ENCODE peak calls at places on chromosomes 16 and 17, in seven cellular contexts. One of them, this sample, is unnamed.

GRCh38 chr17:6048486-6048885 is 21.7 kb upstream of the WSCD1 start:
- DNase-seq in neural progenitor cell: no peak
- DNase-seq in spleen: peak; percentile 20
- DNase-seq in left ventricle myocardium inferior: no peak
- DNase-seq in CD4-positive, alpha-beta T cell: no peak
- DNase-seq in cardiac fibroblast: no peak
- DNase-seq in AG04450: no peak
- DNase-seq in this sample: no peak

GRCh38 chr16:1364510-1364909 is 12.8 kb downstream of the GNPTG start:
- DNase-seq in neural progenitor cell: no peak
- DNase-seq in spleen: no peak
- DNase-seq in left ventricle myocardium inferior: no peak
- DNase-seq in CD4-positive, alpha-beta T cell: no peak
- DNase-seq in cardiac fibroblast: no peak
- DNase-seq in AG04450: no peak
- DNase-seq in this sample: no peak

GRCh38 chr17:57565119-57565635 is 179.9 kb downstream of the CCDC182 start:
- DNase-seq in neural progenitor cell: no peak
- DNase-seq in spleen: no peak
- DNase-seq in left ventricle myocardium inferior: no peak
- DNase-seq in CD4-positive, alpha-beta T cell: no peak
- DNase-seq in cardiac fibroblast: no peak
- DNase-seq in AG04450: no peak
- DNase-seq in this sample: no peak

GRCh38 chr16:25256821-25257503 is 683 bp downstream of the ZKSCAN2 start:
- DNase-seq in neural progenitor cell: peak; percentile 45
- DNase-seq in spleen: peak; percentile 83
- DNase-seq in left ventricle myocardium inferior: no peak
- DNase-seq in CD4-positive, alpha-beta T cell: no peak
- DNase-seq in cardiac fibroblast: no peak
- DNase-seq in AG04450: no peak
- DNase-seq in this sample: peak; percentile 13

GRCh38 chr17:11948791-11949190 is 48.5 kb downstream of the ZNF18 start:
- DNase-seq in neural progenitor cell: no peak
- DNase-seq in spleen: no peak
- DNase-seq in left ventricle myocardium inferior: no peak
- DNase-seq in CD4-positive, alpha-beta T cell: no peak
- DNase-seq in cardiac fibroblast: peak; percentile 88
- DNase-seq in AG04450: peak; percentile 62
- DNase-seq in this sample: no peak

GRCh38 chr17:17964710-17965109 is 7.5 kb downstream of the TOM1L2 start:
- DNase-seq in neural progenitor cell: no peak
- DNase-seq in spleen: no peak
- DNase-seq in left ventricle myocardium inferior: no peak
- DNase-seq in CD4-positive, alpha-beta T cell: no peak
- DNase-seq in cardiac fibroblast: no peak
- DNase-seq in AG04450: no peak
- DNase-seq in this sample: no peak

GRCh38 chr17:44733753-44734152 is 25.0 kb upstream of the ADAM11 start:
- DNase-seq in neural progenitor cell: peak; percentile 56
- DNase-seq in spleen: peak; percentile 18
- DNase-seq in left ventricle myocardium inferior: no peak
- DNase-seq in CD4-positive, alpha-beta T cell: no peak
- DNase-seq in cardiac fibroblast: no peak
- DNase-seq in AG04450: no peak
- DNase-seq in this sample: no peak

GRCh38 chr16:47523342-47524006 is 62.3 kb downstream of the PHKB start:
- DNase-seq in neural progenitor cell: no peak
- DNase-seq in spleen: no peak
- DNase-seq in left ventricle myocardium inferior: no peak
- DNase-seq in CD4-positive, alpha-beta T cell: no peak
- DNase-seq in cardiac fibroblast: no peak
- DNase-seq in AG04450: no peak
- DNase-seq in this sample: no peak

GRCh38 chr16:67356372-67356771 is 29.8 kb downstream of the LRRC36 start:
- DNase-seq in neural progenitor cell: no peak
- DNase-seq in spleen: no peak
- DNase-seq in left ventricle myocardium inferior: no peak
- DNase-seq in CD4-positive, alpha-beta T cell: no peak
- DNase-seq in cardiac fibroblast: no peak
- DNase-seq in AG04450: no peak
- DNase-seq in this sample: no peak

GRCh38 chr16:57984443-57985203 is 13.7 kb upstream of the CNGB1 start:
- DNase-seq in neural progenitor cell: peak; percentile 99
- DNase-seq in spleen: peak; percentile 95
- DNase-seq in left ventricle myocardium inferior: peak; percentile 84
- DNase-seq in CD4-positive, alpha-beta T cell: peak; percentile 89
- DNase-seq in cardiac fibroblast: peak; percentile 67
- DNase-seq in AG04450: peak; percentile 59
- DNase-seq in this sample: peak; percentile 82

GRCh38 chr16:11121909-11122692 is 133.9 kb downstream of the SOCS1 start:
- DNase-seq in neural progenitor cell: no peak
- DNase-seq in spleen: no peak
- DNase-seq in left ventricle myocardium inferior: no peak
- DNase-seq in CD4-positive, alpha-beta T cell: no peak
- DNase-seq in cardiac fibroblast: no peak
- DNase-seq in AG04450: no peak
- DNase-seq in this sample: no peak

GRCh38 chr16:11224096-11224893 is 31.7 kb downstream of the SOCS1 start:
- DNase-seq in neural progenitor cell: peak; percentile 41
- DNase-seq in spleen: peak; percentile 97
- DNase-seq in left ventricle myocardium inferior: peak; percentile 85
- DNase-seq in CD4-positive, alpha-beta T cell: peak; percentile 44
- DNase-seq in cardiac fibroblast: no peak
- DNase-seq in AG04450: no peak
- DNase-seq in this sample: no peak

GRCh38 chr17:8120520-8121443 is 2.5 kb upstream of the ALOXE3 start:
- DNase-seq in neural progenitor cell: peak; percentile 87
- DNase-seq in spleen: peak; percentile 86
- DNase-seq in left ventricle myocardium inferior: no peak
- DNase-seq in CD4-positive, alpha-beta T cell: peak; percentile 42
- DNase-seq in cardiac fibroblast: peak; percentile 75
- DNase-seq in AG04450: no peak
- DNase-seq in this sample: peak; percentile 50

GRCh38 chr16:74865922-74866598 is 91.4 kb upstream of the FA2H start:
- DNase-seq in neural progenitor cell: peak; percentile 42
- DNase-seq in spleen: no peak
- DNase-seq in left ventricle myocardium inferior: no peak
- DNase-seq in CD4-positive, alpha-beta T cell: no peak
- DNase-seq in cardiac fibroblast: peak; percentile 11
- DNase-seq in AG04450: no peak
- DNase-seq in this sample: no peak

GRCh38 chr16:58458634-58459343 is 41.2 kb upstream of the NDRG4 start:
- DNase-seq in neural progenitor cell: no peak
- DNase-seq in spleen: peak; percentile 33
- DNase-seq in left ventricle myocardium inferior: no peak
- DNase-seq in CD4-positive, alpha-beta T cell: no peak
- DNase-seq in cardiac fibroblast: no peak
- DNase-seq in AG04450: no peak
- DNase-seq in this sample: no peak

DNA sequence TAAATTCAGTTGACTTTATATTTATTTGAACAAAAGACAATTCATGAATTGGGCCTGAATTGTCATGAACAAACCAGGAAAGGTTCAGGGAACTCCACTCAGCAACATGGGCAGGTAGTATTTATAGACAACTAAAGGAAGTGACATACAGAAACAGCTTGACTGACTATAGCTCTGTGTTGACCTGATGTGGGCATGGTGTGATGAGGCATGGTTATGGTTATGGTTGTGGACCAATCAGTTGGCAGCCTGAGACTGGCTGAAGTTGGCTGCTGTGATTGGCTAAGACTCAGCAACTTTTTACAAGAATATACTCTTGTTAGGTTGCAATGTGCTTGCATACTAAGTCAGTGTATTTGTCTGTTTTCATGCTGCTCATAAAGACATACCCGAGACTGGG is 108.4 kb downstream of the HS3ST3B1 start:
- DNase-seq in neural progenitor cell: no peak
- DNase-seq in spleen: no peak
- DNase-seq in left ventricle myocardium inferior: no peak
- DNase-seq in CD4-positive, alpha-beta T cell: no peak
- DNase-seq in cardiac fibroblast: no peak
- DNase-seq in AG04450: no peak
- DNase-seq in this sample: no peak
- TF ChIP-seq CTCF in neural progenitor cell: no peak
- TF ChIP-seq CTCF in spleen: no peak
- TF ChIP-seq CTCF in left ventricle myocardium inferior: no peak
- TF ChIP-seq CTCF in CD4-positive, alpha-beta T cell: no peak
- TF ChIP-seq CTCF in cardiac fibroblast: no peak
- TF ChIP-seq CTCF in AG04450: no peak
- TF ChIP-seq CTCF in this sample: no peak

GRCh38 chr16:30870904-30871303 is 23.0 kb downstream of the BCL7C start:
- DNase-seq in neural progenitor cell: no peak
- DNase-seq in spleen: no peak
- DNase-seq in left ventricle myocardium inferior: no peak
- DNase-seq in CD4-positive, alpha-beta T cell: no peak
- DNase-seq in cardiac fibroblast: no peak
- DNase-seq in AG04450: no peak
- DNase-seq in this sample: no peak

GRCh38 chr16:30866031-30866430 is 27.8 kb downstream of the BCL7C start:
- DNase-seq in neural progenitor cell: no peak
- DNase-seq in spleen: no peak
- DNase-seq in left ventricle myocardium inferior: no peak
- DNase-seq in CD4-positive, alpha-beta T cell: no peak
- DNase-seq in cardiac fibroblast: no peak
- DNase-seq in AG04450: no peak
- DNase-seq in this sample: no peak

DNA sequence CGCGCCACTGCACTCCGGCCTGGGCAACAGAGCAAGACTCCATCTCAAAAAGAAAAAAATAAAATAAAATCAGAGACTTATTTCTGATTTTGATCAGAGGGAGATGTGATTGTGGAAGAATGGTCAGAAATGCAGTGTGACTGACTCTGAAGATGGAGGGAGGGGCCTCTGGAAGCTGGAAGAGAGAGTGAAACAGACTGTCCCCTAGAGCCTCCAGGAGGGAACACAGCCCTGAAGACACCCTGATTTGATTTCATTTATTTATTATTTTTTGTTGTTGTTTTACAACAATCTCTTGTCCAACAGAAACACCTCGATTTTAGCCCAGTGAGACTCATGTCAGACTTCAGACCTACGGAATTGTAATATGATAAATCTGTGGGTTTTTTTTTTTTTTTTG is 26.1 kb downstream of the BCL7C start:
- DNase-seq in neural progenitor cell: no peak
- DNase-seq in spleen: no peak
- DNase-seq in left ventricle myocardium inferior: no peak
- DNase-seq in CD4-positive, alpha-beta T cell: no peak
- DNase-seq in cardiac fibroblast: peak; percentile 20
- DNase-seq in AG04450: no peak
- DNase-seq in this sample: no peak
- TF ChIP-seq CTCF in neural progenitor cell: peak; percentile 18
- TF ChIP-seq CTCF in spleen: no peak
- TF ChIP-seq CTCF in left ventricle myocardium inferior: no peak
- TF ChIP-seq CTCF in CD4-positive, alpha-beta T cell: no peak
- TF ChIP-seq CTCF in cardiac fibroblast: peak; percentile 23
- TF ChIP-seq CTCF in AG04450: peak; percentile 18
- TF ChIP-seq CTCF in this sample: no peak

DNA sequence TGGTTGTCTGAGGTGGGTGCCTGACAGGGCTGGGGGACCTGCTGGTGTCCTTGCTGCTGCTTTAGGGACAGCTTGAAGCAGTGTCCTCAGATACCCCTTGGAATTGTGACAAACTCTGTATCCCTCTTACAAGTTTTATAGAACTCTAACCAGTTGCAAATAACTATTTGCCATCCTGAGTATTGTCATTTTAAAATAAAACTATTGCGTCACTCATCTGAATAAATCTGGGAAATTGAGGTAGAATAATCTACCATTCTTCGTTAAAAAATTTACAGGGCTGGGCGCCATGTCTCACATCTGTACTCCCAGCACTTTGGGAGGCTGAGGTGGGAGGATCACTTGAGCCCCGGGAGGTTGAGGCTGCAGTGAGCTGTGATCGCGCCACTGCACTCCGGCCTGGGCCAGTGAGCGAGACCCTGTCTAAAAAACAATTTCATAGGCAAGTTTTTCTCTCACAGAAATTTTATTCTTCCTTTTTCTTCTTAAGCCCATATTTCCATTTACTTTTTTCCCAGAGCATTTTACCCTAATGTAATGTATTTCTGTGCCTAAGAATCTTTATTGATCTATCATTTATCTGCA is 14.2 kb downstream of the ZNF750 start:
- DNase-seq in neural progenitor cell: no peak
- DNase-seq in spleen: no peak
- DNase-seq in left ventricle myocardium inferior: no peak
- DNase-seq in CD4-positive, alpha-beta T cell: no peak
- DNase-seq in cardiac fibroblast: no peak
- DNase-seq in AG04450: no peak
- DNase-seq in this sample: no peak
- TF ChIP-seq CTCF in neural progenitor cell: no peak
- TF ChIP-seq CTCF in spleen: no peak
- TF ChIP-seq CTCF in left ventricle myocardium inferior: no peak
- TF ChIP-seq CTCF in CD4-positive, alpha-beta T cell: no peak
- TF ChIP-seq CTCF in cardiac fibroblast: no peak
- TF ChIP-seq CTCF in AG04450: no peak
- TF ChIP-seq CTCF in this sample: no peak

DNA sequence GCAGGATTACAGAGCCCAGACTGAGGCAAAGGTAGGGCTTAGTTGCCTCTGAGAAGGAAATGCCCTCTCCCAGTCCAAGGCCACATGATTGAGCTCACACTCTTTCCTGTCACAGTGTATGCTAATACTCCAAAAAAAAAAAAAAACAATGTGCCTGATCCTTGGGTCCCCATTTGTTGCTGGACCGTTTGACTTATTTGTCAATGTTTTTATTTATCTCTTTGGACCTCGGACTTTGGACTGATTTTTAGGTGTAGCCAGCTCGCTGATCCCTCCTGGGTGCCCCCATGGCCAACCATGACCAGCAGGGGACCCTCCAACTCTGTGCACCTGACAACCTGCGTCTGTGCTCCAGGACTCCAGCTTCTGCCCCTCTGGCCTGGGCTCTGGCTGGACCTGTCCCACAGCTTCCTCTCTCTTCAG is 622 bp upstream of the CCL16 start:
- DNase-seq in neural progenitor cell: peak; percentile 27
- DNase-seq in spleen: no peak
- DNase-seq in left ventricle myocardium inferior: no peak
- DNase-seq in CD4-positive, alpha-beta T cell: no peak
- DNase-seq in cardiac fibroblast: no peak
- DNase-seq in AG04450: no peak
- DNase-seq in this sample: no peak
- TF ChIP-seq CTCF in neural progenitor cell: peak; percentile 41
- TF ChIP-seq CTCF in spleen: peak; percentile 24
- TF ChIP-seq CTCF in left ventricle myocardium inferior: no peak
- TF ChIP-seq CTCF in CD4-positive, alpha-beta T cell: no peak
- TF ChIP-seq CTCF in cardiac fibroblast: no peak
- TF ChIP-seq CTCF in AG04450: no peak
- TF ChIP-seq CTCF in this sample: peak; percentile 53

This sample was measured in progenitor cell of endocrine pancreas.